ENCODE peak calls at places on chromosomes 5 and 9, in seven cellular contexts. A is tibial nerve; K is CD8-positive, alpha-beta memory T cell; Y is adipocyte; W is fibroblast of lung; D is NT2/D1; Q is ovary. B is an unnamed sample.

GRCh38 chr5:132059043-132059695 is 1.3 kb upstream of the IL3 start:
- DNase-seq in A (no peak), K (peak; percentile 66), Y (no peak), W (no peak), D (no peak), Q (no peak), B (peak; percentile 44)

GRCh38 chr5:69079556-69079955 is 14.3 kb upstream of the SLC30A5 start:
- DNase-seq in A (no peak), K (no peak), Y (no peak), W (no peak), D (no peak), Q (no peak), B (no peak)

GRCh38 chr5:73311291-73312110 is 137.1 kb downstream of the FOXD1 start:
- DNase-seq in A (peak; percentile 49), K (no peak), Y (peak; percentile 60), W (peak; percentile 97), D (peak; percentile 68), Q (no peak), B (peak; percentile 85)

GRCh38 chr5:152688561-152689274 is 283.6 kb upstream of the NMUR2 start:
- DNase-seq in A (no peak), K (no peak), Y (peak; percentile 28), W (peak; percentile 99), D (no peak), Q (no peak), B (peak; percentile 57)

GRCh38 chr9:125889524-125890473 is 142.6 kb downstream of the PBX3 start:
- DNase-seq in A (no peak), K (peak; percentile 50), Y (peak; percentile 75), W (peak; percentile 78), D (peak; percentile 36), Q (peak; percentile 54), B (no peak)

GRCh38 chr9:135632823-135633222 is 6.5 kb downstream of the GLT6D1 start:
- DNase-seq in A (no peak), K (no peak), Y (no peak), W (no peak), D (no peak), Q (no peak), B (no peak)

GRCh38 chr9:12554636-12555035 is 138.5 kb upstream of the TYRP1 start:
- DNase-seq in A (no peak), K (no peak), Y (peak; percentile 12), W (peak; percentile 3), D (peak; percentile 5), Q (no peak), B (no peak)

GRCh38 chr9:94139672-94140417 is 55.6 kb downstream of the PTPDC1 start:
- DNase-seq in A (peak; percentile 85), K (no peak), Y (peak; percentile 98), W (peak; percentile 97), D (no peak), Q (peak; percentile 94), B (peak; percentile 94)

GRCh38 chr5:122880749-122881148 is 35.3 kb downstream of the SNX24 start:
- DNase-seq in A (no peak), K (no peak), Y (no peak), W (peak; percentile 67), D (no peak), Q (no peak), B (no peak)

GRCh38 chr5:123142957-123143356 is 53.9 kb downstream of the PRDM6 start:
- DNase-seq in A (no peak), K (no peak), Y (no peak), W (no peak), D (no peak), Q (no peak), B (no peak)

GRCh38 chr5:143629871-143630658 is 181.9 kb upstream of the HMHB1 start:
- DNase-seq in A (no peak), K (no peak), Y (peak; percentile 37), W (peak; percentile 75), D (no peak), Q (no peak), B (no peak)

GRCh38 chr5:9056046-9056445 is 489.8 kb downstream of the SEMA5A start:
- DNase-seq in A (no peak), K (no peak), Y (no peak), W (peak; percentile 71), D (no peak), Q (no peak), B (no peak)

GRCh38 chr5:67093259-67093658 is 103.3 kb downstream of the CD180 start:
- DNase-seq in A (no peak), K (no peak), Y (no peak), W (no peak), D (no peak), Q (no peak), B (no peak)

GRCh38 chr9:32590476-32590875 is 17.5 kb upstream of the NDUFB6 start:
- DNase-seq in A (no peak), K (no peak), Y (no peak), W (peak; percentile 72), D (no peak), Q (no peak), B (no peak)

GRCh38 chr5:111776903-111777302 is 19.9 kb upstream of the NREP start:
- DNase-seq in A (no peak), K (no peak), Y (no peak), W (no peak), D (no peak), Q (no peak), B (no peak)

GRCh38 chr9:129109504-129109903 is 1.1 kb downstream of the CRAT start:
- DNase-seq in A (peak; percentile 52), K (no peak), Y (peak; percentile 30), W (no peak), D (no peak), Q (no peak), B (no peak)

GRCh38 chr9:134570726-134571325 is 70.8 kb upstream of the COL5A1 start:
- DNase-seq in A (no peak), K (no peak), Y (no peak), W (no peak), D (no peak), Q (no peak), B (no peak)

GRCh38 chr9:127714916-127715442 is 484 bp downstream of the PTRH1 start:
- DNase-seq in A (no peak), K (no peak), Y (peak; percentile 67), W (no peak), D (no peak), Q (no peak), B (no peak)

GRCh38 chr9:3181049-3181953 is 337.4 kb upstream of the PUM3 start:
- DNase-seq in A (no peak), K (no peak), Y (peak; percentile 5), W (peak; percentile 18), D (peak; percentile 55), Q (no peak), B (no peak)

GRCh38 chr5:108810717-108811116 is 63.0 kb downstream of the FER start:
- DNase-seq in A (no peak), K (no peak), Y (no peak), W (no peak), D (no peak), Q (no peak), B (no peak)

GRCh38 chr5:83148370-83148769 is 71.0 kb downstream of the XRCC4 start:
- DNase-seq in A (no peak), K (no peak), Y (no peak), W (no peak), D (no peak), Q (no peak), B (no peak)

GRCh38 chr5:108093186-108093585 is 288.7 kb downstream of the FBXL17 start:
- DNase-seq in A (no peak), K (no peak), Y (peak; percentile 49), W (peak; percentile 32), D (no peak), Q (no peak), B (no peak)

GRCh38 chr9:135975834-135976233 is 14.7 kb upstream of the UBAC1 start:
- DNase-seq in A (no peak), K (no peak), Y (no peak), W (no peak), D (no peak), Q (no peak), B (no peak)

GRCh38 chr9:22189471-22189870 is 180.4 kb upstream of the CDKN2B start:
- DNase-seq in A (no peak), K (no peak), Y (no peak), W (no peak), D (no peak), Q (no peak), B (no peak)
- H3K9me3 ChIP-seq in A (no peaks in the 10 kb centered on the region), K (no peaks in the 10 kb centered on the region), Y (no peaks in the 10 kb centered on the region), W (no peaks in the 10 kb centered on the region), D (no peaks in the 10 kb centered on the region), Q (no peaks in the 10 kb centered on the region), B (peaks cover 2% of the 10 kb centered on the region)

GRCh38 chr5:120507197-120507596 is 43.1 kb downstream of the PRR16 start:
- DNase-seq in A (no peak), K (no peak), Y (peak; percentile 46), W (no peak), D (no peak), Q (no peak), B (no peak)

GRCh38 chr5:120504057-120504456 is 40.0 kb downstream of the PRR16 start:
- DNase-seq in A (no peak), K (no peak), Y (no peak), W (no peak), D (no peak), Q (no peak), B (no peak)

GRCh38 chr5:120502531-120502930 is 38.4 kb downstream of the PRR16 start:
- DNase-seq in A (no peak), K (no peak), Y (no peak), W (no peak), D (no peak), Q (no peak), B (no peak)

GRCh38 chr5:120499876-120500275 is 35.8 kb downstream of the PRR16 start:
- DNase-seq in A (no peak), K (no peak), Y (no peak), W (no peak), D (no peak), Q (no peak), B (no peak)

DNA sequence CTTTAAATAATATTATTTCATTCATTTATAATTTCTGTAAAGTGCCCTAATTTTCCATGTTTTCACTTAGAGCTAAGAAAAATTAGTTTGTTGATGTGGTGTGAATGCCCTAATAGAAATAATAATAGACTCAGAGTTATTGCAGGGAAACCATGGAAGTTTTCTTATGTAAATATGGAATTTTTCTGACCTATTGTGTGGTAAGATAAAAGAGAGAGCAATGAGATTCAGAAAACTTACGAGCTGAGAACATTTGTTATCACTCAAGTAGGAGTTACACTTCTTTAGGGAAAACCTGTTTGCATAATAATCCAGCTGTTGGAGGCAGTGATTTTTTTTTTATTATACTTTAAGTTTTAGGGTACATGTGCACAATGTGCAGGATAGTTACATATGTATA is 39.2 kb downstream of the PRR16 start:
- DNase-seq in A (no peak), K (no peak), Y (no peak), W (no peak), D (no peak), Q (no peak), B (no peak)
- H3K4me1 ChIP-seq in A (no peaks in the 10 kb centered on the region), K (no peaks in the 10 kb centered on the region), Y (peaks cover 7% of the 10 kb centered on the region), W (no peaks in the 10 kb centered on the region), D (no peaks in the 10 kb centered on the region), Q (no peaks in the 10 kb centered on the region), B (no peaks in the 10 kb centered on the region)

DNA sequence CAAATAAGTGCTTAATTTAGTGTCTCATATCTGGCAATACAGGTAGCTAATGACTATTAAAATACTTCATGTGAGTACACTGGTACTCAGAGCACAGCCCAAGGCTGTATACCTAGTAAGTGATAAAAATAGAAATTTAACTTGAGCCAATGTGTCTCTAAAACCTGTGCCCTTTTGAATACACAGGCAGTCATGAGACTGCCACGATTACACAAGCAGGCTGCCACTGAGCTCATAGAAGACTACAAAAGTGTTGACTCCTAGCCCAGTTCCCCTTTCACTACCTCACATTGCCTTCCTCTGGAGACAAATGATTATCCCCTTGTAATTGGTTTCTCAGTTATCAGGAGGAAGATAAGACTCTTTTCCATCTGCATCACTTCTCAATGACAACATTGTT is 66.3 kb upstream of the PAPPA start:
- DNase-seq in A (no peak), K (no peak), Y (peak; percentile 70), W (peak; percentile 88), D (no peak), Q (no peak), B (no peak)
- H3K4me3 ChIP-seq in A (no peak overlapping the region), K (no peak overlapping the region), Y (peak overlapping the region; percentile 31), W (no peak overlapping the region), D (no peak overlapping the region), Q (no peak overlapping the region), B (no peak overlapping the region)

GRCh38 chr5:178984145-178985072 is 10.7 kb downstream of the GRM6 start:
- DNase-seq in A (no peak), K (no peak), Y (no peak), W (no peak), D (no peak), Q (no peak), B (no peak)
- H3K9me3 ChIP-seq in A (no peaks in the 10 kb centered on the region), K (no peaks in the 10 kb centered on the region), Y (peaks cover 26% of the 10 kb centered on the region), W (no peaks in the 10 kb centered on the region), D (peaks cover 32% of the 10 kb centered on the region), Q (peaks cover 23% of the 10 kb centered on the region), B (peaks cover 44% of the 10 kb centered on the region)

B was measured in aorta.